ENCODE peak calls at places on chromosomes 6 and 20, in eight cellular contexts. Q is foreskin keratinocyte; X is A549; F is CD8-positive, alpha-beta T cell; H is nucleus accumbens; D is naive thymus-derived CD8-positive, alpha-beta T cell; T is mucosa of descending colon; M is AG10803. R is an unnamed sample.

GRCh38 chr6:43386492-43386891 is 17.0 kb upstream of the ZNF318 start:
- DNase-seq in H (no peak), X (no peak), T (no peak), Q (no peak), F (no peak), M (peak), D (peak), R (no peak)

GRCh38 chr20:47330933-47331708 is 25.4 kb downstream of the ZMYND8 start:
- DNase-seq in Q (peak), T (no peak), H (no peak), F (no peak), M (peak), X (peak), D (no peak), R (no peak)

GRCh38 chr20:22684763-22685443 is 100.5 kb upstream of the FOXA2 start:
- DNase-seq in T (no peak), Q (no peak), M (no peak), X (peak), H (no peak), F (no peak), D (no peak), R (no peak)

GRCh38 chr6:9204171-9204570 is 768.8 kb upstream of the SLC35B3 start:
- DNase-seq in H (no peak), F (no peak), M (peak), T (no peak), Q (peak), X (peak), D (no peak), R (no peak)

GRCh38 chr6:85458782-85459181 is 8.9 kb downstream of the NT5E start:
- DNase-seq in T (no peak), M (peak), F (no peak), X (no peak), Q (no peak), H (no peak), D (no peak), R (no peak)

GRCh38 chr6:121851056-121851455 is 415.6 kb downstream of the GJA1 start:
- DNase-seq in F (no peak), X (no peak), M (peak), D (no peak), T (no peak), H (no peak), Q (no peak), R (no peak)

GRCh38 chr20:50855498-50856474 is 60.9 kb downstream of the BCAS4 start:
- DNase-seq in X (peak), F (no peak), D (no peak), H (no peak), M (no peak), T (no peak), Q (peak), R (no peak)

GRCh38 chr6:16805190-16805860 is 44.1 kb upstream of the ATXN1 start:
- DNase-seq in X (no peak), F (no peak), D (no peak), T (no peak), M (no peak), Q (peak), H (no peak), R (no peak)

GRCh38 chr6:90003941-90004340 is 109.7 kb downstream of the GJA10 start:
- DNase-seq in H (no peak), D (no peak), T (no peak), X (no peak), Q (no peak), F (no peak), M (peak), R (no peak)

GRCh38 chr6:40957616-40958492 is 81.2 kb downstream of the UNC5CL start:
- DNase-seq in Q (peak), M (peak), T (no peak), H (no peak), D (no peak), X (peak), F (no peak), R (no peak)

GRCh38 chr20:40434122-40434521 is 254.9 kb downstream of the MAFB start:
- DNase-seq in Q (no peak), F (no peak), T (no peak), D (no peak), X (no peak), M (no peak), H (no peak), R (no peak)

R was measured in H1.